ENCODE peak calls at places on chromosomes 3 and 15, in four cellular contexts. One of them, this sample, is unnamed.

GRCh38 chr3:42025388-42026138 is 63.7 kb upstream of the ULK4 start:
- DNase-seq in stomach: peak
- DNase-seq in activated effector memory CD4-positive, alpha-beta T cell treated with Interleukin-2 at 50 U/mL for 16 hours: no peak
- DNase-seq in esophagus muscularis mucosa: peak
- DNase-seq in this sample: no peak

GRCh38 chr3:134833453-134834163 is 38.5 kb downstream of the EPHB1 start:
- DNase-seq in stomach: no peak
- DNase-seq in activated effector memory CD4-positive, alpha-beta T cell treated with Interleukin-2 at 50 U/mL for 16 hours: no peak
- DNase-seq in esophagus muscularis mucosa: no peak
- DNase-seq in this sample: no peak

GRCh38 chr15:81914734-81915234 is 131.0 kb downstream of the MEX3B start:
- DNase-seq in stomach: no peak
- DNase-seq in activated effector memory CD4-positive, alpha-beta T cell treated with Interleukin-2 at 50 U/mL for 16 hours: no peak
- DNase-seq in esophagus muscularis mucosa: no peak
- DNase-seq in this sample: no peak

GRCh38 chr3:66397745-66398144 is 103.1 kb downstream of the LRIG1 start:
- DNase-seq in stomach: no peak
- DNase-seq in activated effector memory CD4-positive, alpha-beta T cell treated with Interleukin-2 at 50 U/mL for 16 hours: no peak
- DNase-seq in esophagus muscularis mucosa: no peak
- DNase-seq in this sample: no peak

GRCh38 chr3:21839181-21839580 is 88.2 kb upstream of the ZNF385D start:
- DNase-seq in stomach: no peak
- DNase-seq in activated effector memory CD4-positive, alpha-beta T cell treated with Interleukin-2 at 50 U/mL for 16 hours: no peak
- DNase-seq in esophagus muscularis mucosa: no peak
- DNase-seq in this sample: no peak

GRCh38 chr15:40150163-40150925 is 10.5 kb upstream of the BUB1B start:
- DNase-seq in stomach: peak
- DNase-seq in activated effector memory CD4-positive, alpha-beta T cell treated with Interleukin-2 at 50 U/mL for 16 hours: no peak
- DNase-seq in esophagus muscularis mucosa: peak
- DNase-seq in this sample: no peak

GRCh38 chr3:11568503-11569155 is 75.1 kb downstream of the VGLL4 start:
- DNase-seq in stomach: no peak
- DNase-seq in activated effector memory CD4-positive, alpha-beta T cell treated with Interleukin-2 at 50 U/mL for 16 hours: no peak
- DNase-seq in esophagus muscularis mucosa: no peak
- DNase-seq in this sample: no peak

GRCh38 chr3:66410371-66410770 is 90.5 kb downstream of the LRIG1 start:
- DNase-seq in stomach: no peak
- DNase-seq in activated effector memory CD4-positive, alpha-beta T cell treated with Interleukin-2 at 50 U/mL for 16 hours: no peak
- DNase-seq in esophagus muscularis mucosa: no peak
- DNase-seq in this sample: no peak

GRCh38 chr3:242986-243706 is 46.6 kb downstream of the CHL1 start:
- DNase-seq in stomach: no peak
- DNase-seq in activated effector memory CD4-positive, alpha-beta T cell treated with Interleukin-2 at 50 U/mL for 16 hours: no peak
- DNase-seq in esophagus muscularis mucosa: no peak
- DNase-seq in this sample: no peak

GRCh38 chr15:43792761-43793493 is 807 bp downstream of the SERF2 start:
- DNase-seq in stomach: no peak
- DNase-seq in activated effector memory CD4-positive, alpha-beta T cell treated with Interleukin-2 at 50 U/mL for 16 hours: no peak
- DNase-seq in esophagus muscularis mucosa: no peak
- DNase-seq in this sample: peak

GRCh38 chr3:172634948-172635347 is 75.9 kb downstream of the NCEH1 start:
- DNase-seq in stomach: no peak
- DNase-seq in activated effector memory CD4-positive, alpha-beta T cell treated with Interleukin-2 at 50 U/mL for 16 hours: no peak
- DNase-seq in esophagus muscularis mucosa: peak
- DNase-seq in this sample: no peak

GRCh38 chr3:73192036-73192738 is 130.7 kb downstream of the EBLN2 start:
- DNase-seq in stomach: no peak
- DNase-seq in activated effector memory CD4-positive, alpha-beta T cell treated with Interleukin-2 at 50 U/mL for 16 hours: no peak
- DNase-seq in esophagus muscularis mucosa: no peak
- DNase-seq in this sample: no peak

GRCh38 chr3:129688310-129688895 is 81.9 kb upstream of the PLXND1 start:
- DNase-seq in stomach: peak
- DNase-seq in activated effector memory CD4-positive, alpha-beta T cell treated with Interleukin-2 at 50 U/mL for 16 hours: no peak
- DNase-seq in esophagus muscularis mucosa: peak
- DNase-seq in this sample: no peak

GRCh38 chr3:71063768-71064287 is 519.7 kb downstream of the FOXP1 start:
- DNase-seq in stomach: no peak
- DNase-seq in activated effector memory CD4-positive, alpha-beta T cell treated with Interleukin-2 at 50 U/mL for 16 hours: peak
- DNase-seq in esophagus muscularis mucosa: peak
- DNase-seq in this sample: no peak

GRCh38 chr3:118000219-118000618 is 1034.4 kb downstream of the IGSF11 start:
- DNase-seq in stomach: no peak
- DNase-seq in activated effector memory CD4-positive, alpha-beta T cell treated with Interleukin-2 at 50 U/mL for 16 hours: no peak
- DNase-seq in esophagus muscularis mucosa: no peak
- DNase-seq in this sample: no peak

GRCh38 chr3:115986555-115987207 is 363.4 kb downstream of the GAP43 start:
- DNase-seq in stomach: no peak
- DNase-seq in activated effector memory CD4-positive, alpha-beta T cell treated with Interleukin-2 at 50 U/mL for 16 hours: no peak
- DNase-seq in esophagus muscularis mucosa: no peak
- DNase-seq in this sample: no peak

GRCh38 chr3:157045238-157045860 is 114.6 kb downstream of the CCNL1 start:
- DNase-seq in stomach: no peak
- DNase-seq in activated effector memory CD4-positive, alpha-beta T cell treated with Interleukin-2 at 50 U/mL for 16 hours: no peak
- DNase-seq in esophagus muscularis mucosa: no peak
- DNase-seq in this sample: no peak

GRCh38 chr3:48614044-48614443 is 4.6 kb upstream of the UQCRC1 start:
- DNase-seq in stomach: no peak
- DNase-seq in activated effector memory CD4-positive, alpha-beta T cell treated with Interleukin-2 at 50 U/mL for 16 hours: no peak
- DNase-seq in esophagus muscularis mucosa: no peak
- DNase-seq in this sample: no peak

GRCh38 chr3:169744332-169745054 is 20.4 kb downstream of the TERC start:
- DNase-seq in stomach: no peak
- DNase-seq in activated effector memory CD4-positive, alpha-beta T cell treated with Interleukin-2 at 50 U/mL for 16 hours: no peak
- DNase-seq in esophagus muscularis mucosa: no peak
- DNase-seq in this sample: no peak

GRCh38 chr15:91302588-91303439 is 202.8 kb downstream of the SV2B start:
- DNase-seq in stomach: no peak
- DNase-seq in activated effector memory CD4-positive, alpha-beta T cell treated with Interleukin-2 at 50 U/mL for 16 hours: no peak
- DNase-seq in esophagus muscularis mucosa: no peak
- DNase-seq in this sample: peak

GRCh38 chr3:177431525-177432255 is 234.4 kb upstream of the TBL1XR1 start:
- DNase-seq in stomach: no peak
- DNase-seq in activated effector memory CD4-positive, alpha-beta T cell treated with Interleukin-2 at 50 U/mL for 16 hours: no peak
- DNase-seq in esophagus muscularis mucosa: no peak
- DNase-seq in this sample: no peak

GRCh38 chr3:124997303-124998246 is 58.2 kb downstream of the HEG1 start:
- DNase-seq in stomach: no peak
- DNase-seq in activated effector memory CD4-positive, alpha-beta T cell treated with Interleukin-2 at 50 U/mL for 16 hours: no peak
- DNase-seq in esophagus muscularis mucosa: no peak
- DNase-seq in this sample: no peak

GRCh38 chr15:37877851-37878577 is 56.4 kb upstream of the TMCO5A start:
- DNase-seq in stomach: no peak
- DNase-seq in activated effector memory CD4-positive, alpha-beta T cell treated with Interleukin-2 at 50 U/mL for 16 hours: no peak
- DNase-seq in esophagus muscularis mucosa: no peak
- DNase-seq in this sample: no peak

GRCh38 chr3:29557186-29557585 is 276.3 kb downstream of the RBMS3 start:
- DNase-seq in stomach: no peak
- DNase-seq in activated effector memory CD4-positive, alpha-beta T cell treated with Interleukin-2 at 50 U/mL for 16 hours: no peak
- DNase-seq in esophagus muscularis mucosa: no peak
- DNase-seq in this sample: no peak